ENCODE peak calls at places on chromosome 3, in nine cellular contexts. T, J, D, S, Y, I, U, C and R are unnamed samples.

GRCh38 chr3:21561472-21561871 is 189.5 kb downstream of the ZNF385D start:
- DNase-seq in I (no peak), S (no peak), T (no peak), Y (no peak), U (no peak), J (no peak), C (no peak), D (no peak), R (no peak)

GRCh38 chr3:147962408-147963164 is 553.4 kb downstream of the ZIC1 start:
- DNase-seq in C (no peak), I (no peak), U (no peak), Y (no peak), D (no peak), T (no peak), J (no peak), S (no peak), R (no peak)

GRCh38 chr3:117480493-117480892 is 770.9 kb downstream of the TUSC7 start:
- DNase-seq in T (no peak), J (no peak), Y (no peak), S (no peak), C (no peak), U (no peak), D (no peak), I (no peak), R (no peak)

GRCh38 chr3:65831733-65832425 is 206.8 kb downstream of the MAGI1 start:
- DNase-seq in I (no peak), J (no peak), U (peak; percentile 39), Y (no peak), T (no peak), S (no peak), C (no peak), D (no peak), R (no peak)

GRCh38 chr3:141379250-141379872 is 11.1 kb downstream of the ZBTB38 start:
- DNase-seq in T (no peak), D (no peak), J (no peak), Y (no peak), S (no peak), I (peak; percentile 66), C (no peak), U (no peak), R (no peak)

GRCh38 chr3:128218476-128218829 is 65.2 kb downstream of the EEFSEC start:
- DNase-seq in S (no peak), U (no peak), D (no peak), Y (no peak), T (no peak), I (no peak), J (no peak), C (no peak), R (no peak)

GRCh38 chr3:101154386-101154785 is 161.2 kb upstream of the ABI3BP start:
- DNase-seq in J (no peak), I (no peak), U (peak; percentile 50), S (no peak), T (no peak), Y (no peak), D (no peak), C (no peak), R (no peak)

GRCh38 chr3:55297235-55297634 is 189.9 kb downstream of the WNT5A start:
- DNase-seq in I (no peak), D (no peak), S (no peak), T (no peak), U (no peak), Y (no peak), C (no peak), J (no peak), R (no peak)

GRCh38 chr3:156131241-156131640 is 10.9 kb downstream of the KCNAB1 start:
- DNase-seq in J (no peak), D (no peak), T (no peak), U (no peak), I (no peak), C (no peak), Y (no peak), S (no peak), R (no peak)

GRCh38 chr3:196694202-196694638 is 17.8 kb downstream of the CEP19 start:
- DNase-seq in D (no peak), J (peak; percentile 22), T (no peak), I (no peak), Y (no peak), C (no peak), S (peak; percentile 6), U (peak; percentile 61), R (no peak)

GRCh38 chr3:101284757-101285156 is 35.6 kb downstream of the IMPG2 start:
- DNase-seq in D (no peak), S (no peak), J (no peak), Y (no peak), I (no peak), C (no peak), U (no peak), T (no peak), R (no peak)

GRCh38 chr3:142445816-142446254 is 2.0 kb downstream of the XRN1 start:
- DNase-seq in T (peak; percentile 47), S (no peak), Y (peak; percentile 27), C (no peak), U (no peak), I (peak; percentile 56), J (no peak), D (no peak), R (peak; percentile 26)

GRCh38 chr3:128368626-128369025 is 98.1 kb downstream of the DNAJB8 start:
- DNase-seq in U (no peak), T (no peak), J (no peak), Y (no peak), D (no peak), I (no peak), C (no peak), S (no peak), R (no peak)

GRCh38 chr3:151197981-151198767 is 4.8 kb downstream of the GPR171 start:
- DNase-seq in T (no peak), J (no peak), Y (peak; percentile 39), U (no peak), D (no peak), C (no peak), I (no peak), S (no peak), R (no peak)

DNA sequence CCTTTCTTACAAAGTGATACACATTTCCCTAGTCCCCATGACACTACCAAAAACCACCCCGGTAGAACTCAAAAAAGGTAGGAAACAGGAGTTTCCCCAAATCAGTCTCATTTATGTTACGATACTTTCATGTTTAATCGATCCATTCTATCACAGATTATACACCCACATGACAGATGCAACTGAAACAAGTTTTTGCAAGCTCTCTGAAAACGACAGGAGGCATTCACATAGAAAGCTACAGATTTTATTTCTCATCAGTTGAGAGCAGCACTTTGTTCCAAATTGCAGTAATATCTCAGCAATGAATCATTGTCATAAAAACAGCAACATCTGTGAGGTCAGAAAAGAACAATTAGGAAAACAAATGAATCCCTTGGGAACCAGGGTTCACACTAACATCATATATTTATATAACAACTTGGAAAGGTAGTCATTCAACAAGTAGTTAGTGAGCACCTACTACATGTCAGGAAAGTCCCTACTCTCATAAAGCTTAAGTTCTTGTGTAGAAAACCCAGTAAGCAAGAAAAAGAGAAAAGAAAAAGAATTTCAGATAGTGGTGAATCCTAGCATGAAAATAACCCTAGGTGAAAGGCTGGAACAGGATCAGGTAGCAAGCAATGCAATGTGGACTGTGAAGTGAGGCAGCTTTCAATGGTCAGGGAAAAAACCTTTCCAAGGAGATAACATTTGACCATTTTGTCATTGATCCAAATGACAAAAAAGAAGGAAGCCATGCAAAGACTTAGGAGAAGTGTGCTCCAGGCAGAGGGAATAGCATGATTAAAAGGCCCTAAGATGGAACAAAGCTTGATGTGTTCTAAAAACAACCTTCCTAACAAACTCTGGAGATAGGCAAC is 8.3 kb downstream of the PLD1 start:
- DNase-seq in D (no peak), I (no peak), S (no peak), U (no peak), J (peak; percentile 59), C (no peak), Y (no peak), T (no peak), R (no peak)
- H3K4me1 ChIP-seq in D (peaks cover 8% of the 10 kb centered on the region), I (no peaks in the 10 kb centered on the region), S (no peaks in the 10 kb centered on the region), U (peaks cover 21% of the 10 kb centered on the region), J (peaks cover 64% of the 10 kb centered on the region), C (no peaks in the 10 kb centered on the region), Y (peaks cover 38% of the 10 kb centered on the region), T (peaks cover under 1% of the 10 kb centered on the region), R (no peaks in the 10 kb centered on the region)

GRCh38 chr3:52600258-52600657 is 63.9 kb downstream of the UQCC5 start:
- DNase-seq in U (no peak), J (no peak), D (no peak), S (no peak), I (no peak), T (no peak), Y (no peak), C (no peak), R (no peak)
- H3K9me3 ChIP-seq in U (no peaks in the 10 kb centered on the region), J (peaks cover 9% of the 10 kb centered on the region), D (peaks cover 5% of the 10 kb centered on the region), S (peaks cover 5% of the 10 kb centered on the region), I (peaks cover 4% of the 10 kb centered on the region), T (no peaks in the 10 kb centered on the region), Y (no peaks in the 10 kb centered on the region), C (no peaks in the 10 kb centered on the region), R (no peaks in the 10 kb centered on the region)

DNA sequence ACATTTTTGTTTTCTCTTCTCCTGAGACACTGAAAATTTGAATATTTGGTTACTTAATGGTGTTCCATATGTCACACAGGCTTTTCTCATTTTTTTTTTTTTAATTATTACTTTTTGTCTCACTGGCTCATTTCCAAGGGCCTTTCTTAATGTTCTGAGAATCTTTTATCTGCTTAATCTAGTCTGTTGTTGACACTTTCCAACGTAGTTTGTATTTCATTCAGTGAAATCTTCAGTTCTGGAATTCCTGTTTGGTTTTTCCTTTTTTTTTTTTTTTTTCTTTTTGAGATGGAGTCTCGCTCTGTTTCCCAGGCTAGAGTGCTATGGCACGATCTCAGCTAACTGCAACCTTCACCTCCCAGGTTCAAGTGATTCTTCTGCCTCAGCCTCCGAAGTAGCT is 42.7 kb downstream of the NCK1 start:
- DNase-seq in I (no peak), D (no peak), Y (no peak), C (no peak), U (no peak), J (no peak), S (no peak), T (no peak), R (no peak)
- H3K4me1 ChIP-seq in I (no peaks in the 10 kb centered on the region), D (peaks cover 2% of the 10 kb centered on the region), Y (no peaks in the 10 kb centered on the region), C (peaks cover 47% of the 10 kb centered on the region), U (peaks cover 45% of the 10 kb centered on the region), J (no peaks in the 10 kb centered on the region), S (peaks cover 58% of the 10 kb centered on the region), T (no peaks in the 10 kb centered on the region), R (peaks cover 23% of the 10 kb centered on the region)

DNA sequence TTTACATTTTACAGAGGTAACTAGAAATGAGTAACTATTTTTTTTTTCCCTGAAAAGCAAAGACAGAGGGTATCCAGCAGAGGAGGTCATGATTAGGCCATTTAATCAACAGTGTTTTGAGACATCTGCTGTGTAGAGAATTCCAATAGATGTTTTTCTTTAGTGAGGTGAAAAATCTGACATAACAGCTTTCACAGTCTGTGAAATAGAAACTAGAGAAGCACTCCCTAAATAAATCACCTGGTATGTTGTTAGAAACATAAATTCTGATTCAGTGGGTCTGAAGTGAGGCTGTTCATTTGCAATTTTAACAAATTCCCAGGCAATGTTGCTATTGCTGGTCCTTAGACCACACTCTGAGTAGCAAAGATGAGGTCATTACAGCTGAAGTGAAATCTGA is 329.2 kb upstream of the LRRC3B start:
- DNase-seq in Y (no peak), T (no peak), D (no peak), I (no peak), C (no peak), J (no peak), U (no peak), S (no peak), R (no peak)
- H3K9me3 ChIP-seq in Y (no peaks in the 10 kb centered on the region), T (no peaks in the 10 kb centered on the region), D (no peaks in the 10 kb centered on the region), I (no peaks in the 10 kb centered on the region), C (no peaks in the 10 kb centered on the region), J (no peaks in the 10 kb centered on the region), U (no peaks in the 10 kb centered on the region), S (no peaks in the 10 kb centered on the region), R (no peaks in the 10 kb centered on the region)